ENCODE peak calls at places on chromosomes 12 and 14, in nine cellular contexts. H is breast epithelium, N is bronchial epithelial cell, Z is ovary, W is upper lobe of right lung, G is thoracic aorta, O is heart left ventricle, B is AG04450, C is right lobe of liver. U is an unnamed sample. For H3K27me3, the result is how much of the 10 kb centered on the place peaks cover.

GRCh38 chr14:61260939-61261776 is 20.0 kb downstream of the TMEM30B start:
- DNase-seq in G (no peak), B (peak), W (no peak), N (peak), C (peak), Z (no peak), H (no peak), O (no peak), U (no peak)

GRCh38 chr14:106738075-106738474 is 1211.7 kb downstream of the TMEM121 start:
- DNase-seq in N (no peak), O (no peak), H (no peak), C (no peak), W (no peak), G (no peak), B (no peak), Z (no peak), U (no peak)

GRCh38 chr12:66697404-66697803 is 18.5 kb upstream of the GRIP1 start:
- DNase-seq in N (no peak), O (no peak), C (no peak), H (no peak), W (no peak), Z (no peak), B (no peak), G (no peak), U (no peak)

GRCh38 chr14:99603965-99604765 is at the start of gene CCDC85C:
- DNase-seq in N (peak), Z (peak), B (peak), O (peak), G (peak), C (peak), W (peak), H (peak), U (peak)

GRCh38 chr12:97109441-97109840 is 202.4 kb downstream of the NEDD1 start:
- DNase-seq in W (no peak), G (no peak), B (no peak), H (no peak), O (no peak), C (no peak), Z (no peak), N (peak), U (no peak)

GRCh38 chr12:120544691-120545090 is 10.5 kb downstream of the RNF10 start:
- DNase-seq in B (no peak), C (no peak), O (no peak), H (no peak), Z (no peak), W (no peak), N (no peak), G (no peak), U (no peak)

GRCh38 chr12:51262758-51263177 is 7.4 kb downstream of the SMAGP start:
- DNase-seq in N (peak), O (no peak), C (peak), H (no peak), Z (peak), B (no peak), G (no peak), W (peak), U (peak)

GRCh38 chr12:12534975-12535374 is 27.7 kb downstream of the DUSP16 start:
- DNase-seq in C (peak), H (no peak), G (no peak), B (no peak), N (no peak), Z (no peak), W (no peak), O (no peak), U (no peak)

GRCh38 chr14:95741051-95741490 is 27.1 kb upstream of the TCL1A start:
- DNase-seq in G (no peak), W (no peak), Z (no peak), B (no peak), N (peak), O (no peak), C (no peak), H (peak), U (no peak)

GRCh38 chr14:56334458-56334857 is 216.2 kb downstream of the PELI2 start:
- DNase-seq in W (no peak), B (no peak), O (no peak), G (no peak), Z (no peak), C (no peak), H (no peak), N (peak), U (no peak)

GRCh38 chr12:53172352-53172751 is 8.2 kb upstream of the ZNF740 start:
- DNase-seq in B (peak), W (no peak), Z (no peak), N (no peak), G (no peak), O (no peak), C (no peak), H (peak), U (no peak)

GRCh38 chr14:34424488-34424887 is 37.6 kb downstream of the SPTSSA start:
- DNase-seq in W (no peak), N (no peak), O (no peak), C (no peak), Z (no peak), G (no peak), B (no peak), H (no peak), U (no peak)

GRCh38 chr12:13173537-13173936 is 23.0 kb upstream of the EMP1 start:
- DNase-seq in O (peak), B (peak), W (no peak), H (no peak), N (peak), Z (no peak), G (peak), C (no peak), U (peak)

GRCh38 chr12:6944381-6945186 is 762 bp downstream of the C12orf57 start:
- DNase-seq in H (peak), Z (peak), O (peak), G (peak), C (peak), W (peak), N (peak), B (peak), U (peak)

GRCh38 chr12:54360717-54361456 is 3.4 kb downstream of the GPR84 start:
- DNase-seq in C (peak), H (peak), O (peak), B (no peak), G (no peak), N (peak), Z (peak), W (peak), U (peak)

GRCh38 chr14:70827366-70828151 is 18.2 kb upstream of the MAP3K9 start:
- DNase-seq in Z (no peak), G (no peak), W (no peak), B (no peak), N (peak), H (no peak), C (peak), O (no peak), U (no peak)

GRCh38 chr12:14665354-14666348 is 30.7 kb downstream of the GUCY2C start:
- DNase-seq in Z (no peak), B (no peak), H (no peak), N (peak), W (no peak), O (no peak), C (no peak), G (no peak), U (no peak)

GRCh38 chr12:29707846-29708245 is 75.9 kb downstream of the TMTC1 start:
- DNase-seq in N (no peak), C (no peak), O (no peak), Z (no peak), W (no peak), H (no peak), G (no peak), B (no peak), U (no peak)

GRCh38 chr14:55438066-55438683 is 2.2 kb downstream of the TBPL2 start:
- DNase-seq in C (no peak), B (peak), Z (no peak), G (no peak), W (no peak), N (peak), H (no peak), O (no peak), U (no peak)

GRCh38 chr12:111482464-111482863 is 76.7 kb downstream of the SH2B3 start:
- DNase-seq in N (no peak), G (no peak), O (no peak), Z (no peak), W (no peak), C (no peak), B (no peak), H (no peak), U (no peak)
- TF ChIP-seq CTCF in N (no peak), G (no peak), O (peak), Z (no peak), W (peak), C (peak), B (peak), H (no peak), U (no peak)

DNA sequence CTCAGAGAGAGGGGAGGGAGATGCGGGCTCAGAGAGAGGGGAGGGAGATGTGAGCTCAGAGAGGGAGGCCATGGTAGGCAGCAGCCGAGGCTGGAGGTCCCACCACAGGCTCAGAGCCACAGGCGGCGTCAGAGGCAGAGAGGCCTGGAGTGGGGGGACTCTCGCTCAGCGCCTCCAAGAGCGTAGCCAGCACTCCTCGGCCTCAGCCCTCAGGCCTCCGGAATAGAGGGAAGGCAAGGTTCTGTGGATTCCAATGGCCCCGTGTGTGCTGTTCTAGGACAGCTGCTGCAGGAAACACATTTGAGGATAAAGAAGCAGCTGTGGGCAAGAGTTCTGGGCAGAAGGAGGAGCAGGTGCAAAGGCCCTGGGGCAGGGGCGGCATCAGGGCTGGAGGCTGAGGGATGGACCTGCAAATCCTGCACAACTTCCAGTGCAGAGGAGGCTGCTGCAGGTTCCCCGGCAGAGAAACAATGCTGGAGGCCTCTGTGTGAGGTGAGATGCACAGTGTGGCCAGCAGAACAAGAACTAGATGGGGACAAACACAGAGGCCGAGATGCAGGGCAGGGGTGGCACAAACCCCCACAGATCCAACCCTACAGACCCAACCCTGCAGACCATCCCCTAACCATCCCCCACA is 59.1 kb upstream of the GALNT9 start:
- DNase-seq in B (no peak), C (no peak), H (no peak), G (no peak), N (no peak), O (no peak), Z (no peak), W (no peak), U (no peak)
- H3K27me3 ChIP-seq in B (under half), C (under half), H (under half), G (under half), N (under half), O (under half), Z (under half), W (under half), U (under half)

GRCh38 chr12:104709692-104710435 is 248.2 kb downstream of the SLC41A2 start:
- DNase-seq in C (no peak), G (no peak), B (no peak), O (no peak), H (no peak), W (no peak), N (no peak), Z (no peak), U (no peak)

GRCh38 chr12:104708891-104709290 is 249.2 kb downstream of the SLC41A2 start:
- DNase-seq in O (no peak), N (no peak), C (no peak), W (no peak), B (no peak), G (no peak), H (no peak), Z (no peak), U (no peak)

GRCh38 chr12:104710940-104711725 is 247.0 kb downstream of the SLC41A2 start:
- DNase-seq in N (peak), O (no peak), G (no peak), H (no peak), Z (no peak), B (peak), W (no peak), C (no peak), U (no peak)

GRCh38 chr12:104707179-104707578 is 250.4 kb downstream of the CHST11 start:
- DNase-seq in H (no peak), W (no peak), B (no peak), C (no peak), O (no peak), Z (no peak), N (no peak), G (no peak), U (no peak)

DNA sequence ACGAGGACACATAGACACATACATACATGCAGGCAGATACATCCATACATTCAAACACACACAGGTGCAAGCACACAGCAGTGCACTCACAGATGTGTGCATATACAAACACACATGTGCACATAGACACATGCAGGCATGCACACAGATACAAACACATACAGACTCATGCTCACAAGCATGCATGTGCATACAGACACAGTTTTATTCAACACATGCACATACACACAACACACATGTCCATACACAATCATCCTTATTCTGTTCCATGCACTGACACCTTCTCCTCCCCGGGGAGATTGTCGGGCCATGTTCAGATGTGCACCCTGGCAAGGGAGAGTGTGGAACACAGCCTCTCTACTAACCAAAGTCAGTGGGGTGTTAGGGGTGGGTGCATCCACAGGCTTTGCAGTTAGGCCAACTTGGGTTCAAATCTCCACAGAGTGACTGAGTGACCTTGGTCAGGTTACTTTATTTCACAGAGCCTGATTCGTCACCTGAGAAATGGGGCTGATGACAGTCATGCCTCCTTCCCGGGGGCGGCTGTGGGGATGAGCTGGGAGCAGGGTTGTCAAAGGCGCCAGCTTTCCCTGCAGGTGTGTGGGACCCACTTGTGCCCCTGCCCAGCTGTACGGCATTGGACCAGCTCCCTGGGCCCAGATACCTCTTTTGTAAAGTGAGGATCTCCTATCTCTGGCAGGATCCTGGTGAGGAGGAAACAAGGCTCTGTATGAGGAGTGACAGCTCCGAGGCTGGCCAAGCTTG is 250.1 kb downstream of the SLC41A2 start:
- DNase-seq in H (no peak), N (no peak), G (no peak), O (no peak), W (no peak), B (no peak), C (no peak), Z (no peak), U (no peak)
- TF ChIP-seq CTCF in H (no peak), N (no peak), G (no peak), O (no peak), W (no peak), B (no peak), C (no peak), Z (no peak), U (no peak)

GRCh38 chr14:51715742-51716141 is 64.0 kb downstream of the FRMD6 start:
- DNase-seq in O (no peak), B (no peak), G (no peak), C (no peak), Z (no peak), H (no peak), W (no peak), N (no peak), U (no peak)
- H3K27me3 ChIP-seq in O (under half), B (under half), G (under half), C (under half), Z (under half), H (under half), W (under half), N (under half), U (under half)

GRCh38 chr14:105119410-105120025 is 49.1 kb downstream of the JAG2 start:
- DNase-seq in Z (no peak), B (no peak), G (no peak), W (no peak), H (peak), N (no peak), C (no peak), O (no peak), U (no peak)
- TF ChIP-seq CTCF in Z (no peak), B (no peak), G (no peak), W (no peak), H (no peak), N (peak), C (no peak), O (no peak), U (no peak)

GRCh38 chr14:29489911-29490310 is 437.7 kb downstream of the PRKD1 start:
- DNase-seq in W (no peak), Z (no peak), G (no peak), C (no peak), N (no peak), H (no peak), O (no peak), B (no peak), U (no peak)

GRCh38 chr14:29486132-29486531 is 441.5 kb downstream of the PRKD1 start:
- DNase-seq in B (no peak), C (no peak), N (no peak), H (no peak), Z (no peak), G (no peak), W (no peak), O (no peak), U (no peak)
- H3K27me3 ChIP-seq in B (under half), C (under half), N (under half), H (under half), Z (under half), G (under half), W (under half), O (under half), U (under half)

GRCh38 chr14:93160353-93160801 is 24.3 kb downstream of the MOAP1 start:
- DNase-seq in O (no peak), G (no peak), N (no peak), C (no peak), H (no peak), Z (no peak), W (no peak), B (no peak), U (no peak)

GRCh38 chr14:93161411-93161940 is 23.2 kb downstream of the MOAP1 start:
- DNase-seq in O (no peak), N (no peak), W (peak), G (no peak), H (no peak), Z (no peak), B (no peak), C (no peak), U (no peak)

DNA sequence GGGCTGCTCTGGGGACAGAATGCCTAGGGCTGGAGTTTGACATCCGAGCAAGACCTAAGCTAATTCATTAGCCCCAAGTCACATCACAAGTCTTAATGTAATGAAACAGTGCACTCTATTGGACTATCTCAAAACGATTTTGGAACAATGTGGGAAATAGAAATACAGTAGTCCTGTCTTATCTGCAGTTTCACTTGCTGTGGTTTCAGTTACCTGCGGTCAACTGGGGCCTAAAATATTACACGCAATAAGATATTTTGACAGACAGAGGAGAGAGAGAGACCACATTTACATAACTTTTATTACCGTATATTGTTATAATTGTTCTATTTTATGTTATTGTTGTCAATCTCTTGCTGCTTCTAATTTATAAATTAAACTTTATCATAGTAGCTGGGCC is 21.1 kb downstream of the MOAP1 start:
- DNase-seq in B (no peak), W (no peak), N (no peak), O (no peak), H (no peak), G (no peak), Z (no peak), C (no peak), U (no peak)
- TF ChIP-seq CTCF in B (no peak), W (no peak), N (no peak), O (no peak), H (no peak), G (no peak), Z (no peak), C (no peak), U (no peak)

DNA sequence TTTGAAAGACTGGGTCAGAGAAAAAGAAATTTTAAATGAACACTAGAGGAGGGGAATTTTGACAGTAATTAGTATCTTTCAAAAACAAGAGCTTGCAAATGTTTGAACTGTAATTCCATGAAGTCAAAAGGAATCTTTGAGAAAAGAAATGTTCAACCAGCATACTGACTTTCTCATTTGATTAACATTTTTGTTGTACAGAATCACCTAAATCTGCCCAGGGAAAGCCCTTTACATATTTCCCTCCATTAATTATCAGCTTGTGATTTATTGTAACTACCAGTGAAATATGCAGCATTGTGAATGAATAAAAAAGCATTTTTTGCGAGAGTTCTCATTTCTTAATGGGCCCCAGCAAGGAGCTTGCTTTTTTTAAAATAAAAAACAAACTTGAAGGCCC is 61.2 kb upstream of the CCDC91 start:
- DNase-seq in B (no peak), N (no peak), W (no peak), C (no peak), O (no peak), Z (no peak), G (no peak), H (no peak), U (no peak)
- H3K27me3 ChIP-seq in B (under half), N (under half), W (under half), C (under half), O (under half), Z (under half), G (under half), H (under half), U (under half)

DNA sequence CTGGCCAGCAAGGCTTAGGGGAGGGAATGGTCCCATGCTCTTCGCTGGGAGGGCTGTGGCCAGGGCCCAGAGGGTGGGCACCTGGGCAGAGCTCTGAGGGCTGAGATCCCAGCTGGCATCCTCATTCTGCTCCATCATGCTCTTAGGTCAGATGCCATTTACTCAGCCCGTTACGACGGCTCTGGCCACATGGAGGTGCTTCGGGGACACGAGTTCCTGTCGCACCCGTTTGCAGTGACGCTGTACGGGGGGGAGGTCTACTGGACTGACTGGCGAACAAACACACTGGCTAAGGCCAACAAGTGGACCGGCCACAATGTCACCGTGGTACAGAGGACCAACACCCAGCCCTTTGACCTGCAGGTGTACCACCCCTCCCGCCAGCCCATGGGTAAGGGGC is 30.8 kb upstream of the LRP1-AS start:
- DNase-seq in O (no peak), W (no peak), H (no peak), C (peak), G (no peak), N (no peak), B (no peak), Z (no peak), U (no peak)
- TF ChIP-seq CTCF in O (no peak), W (no peak), H (no peak), C (no peak), G (no peak), N (no peak), B (no peak), Z (no peak), U (no peak)